ENCODE peak calls at places on chromosomes 5 and 9, in eight cellular contexts. C is GM12878, S is PC-3, H is HepG2, E is fibroblast of lung, R is astrocyte, I is keratinocyte, F is GM23248. A is an unnamed sample.

GRCh38 chr5:116652196-116652729 is 77.6 kb upstream of the SEMA6A start:
- DNase-seq in C (peak; percentile 85), S (no peak), H (peak; percentile 97), E (peak; percentile 83), R (peak; percentile 76), I (peak; percentile 21), F (peak; percentile 53), A (peak; percentile 94)

GRCh38 chr5:73214921-73215490 is 42.0 kb downstream of the TMEM174 start:
- DNase-seq in C (no peak), S (no peak), H (no peak), E (no peak), R (no peak), I (no peak), F (no peak), A (no peak)

GRCh38 chr5:53045263-53045662 is 56.1 kb downstream of the ITGA2 start:
- DNase-seq in C (no peak), S (no peak), H (no peak), E (peak; percentile 43), R (peak; percentile 25), I (no peak), F (peak; percentile 35), A (no peak)

GRCh38 chr5:172455511-172456061 is 1.3 kb upstream of the SH3PXD2B start:
- DNase-seq in C (no peak), S (no peak), H (no peak), E (peak; percentile 78), R (peak; percentile 67), I (no peak), F (peak; percentile 90), A (no peak)

GRCh38 chr9:116055536-116055935 is 98.1 kb upstream of the PAPPA start:
- DNase-seq in C (no peak), S (no peak), H (no peak), E (peak; percentile 10), R (no peak), I (no peak), F (peak; percentile 16), A (peak; percentile 10)

GRCh38 chr9:86175743-86176456 is 76.5 kb upstream of the GOLM1 start:
- DNase-seq in C (no peak), S (no peak), H (no peak), E (no peak), R (no peak), I (no peak), F (no peak), A (no peak)

GRCh38 chr5:177601126-177601525 is 1.2 kb downstream of the B4GALT7 start:
- DNase-seq in C (no peak), S (no peak), H (no peak), E (no peak), R (no peak), I (no peak), F (no peak), A (no peak)

GRCh38 chr5:148574167-148574566 is 80.2 kb downstream of the HTR4 start:
- DNase-seq in C (no peak), S (no peak), H (no peak), E (no peak), R (no peak), I (no peak), F (no peak), A (no peak)

GRCh38 chr9:512555-513272 is 298.0 kb downstream of the DOCK8 start:
- DNase-seq in C (no peak), S (no peak), H (no peak), E (no peak), R (no peak), I (no peak), F (no peak), A (no peak)

GRCh38 chr9:14314424-14314928 is 535 bp upstream of the NFIB start:
- DNase-seq in C (no peak), S (peak; percentile 82), H (peak; percentile 57), E (peak; percentile 97), R (peak; percentile 95), I (peak; percentile 75), F (peak; percentile 84), A (peak; percentile 94)
- TF ChIP-seq EZH2 in C (no peak), S (no peak), H (no peak), E (no peak), R (no peak), I (no peak), F (no peak), A (no peak)

GRCh38 chr9:14175778-14176177 is 138.2 kb downstream of the NFIB start:
- DNase-seq in C (no peak), S (no peak), H (no peak), E (no peak), R (no peak), I (no peak), F (no peak), A (no peak)

GRCh38 chr9:14180942-14181270 is 133.0 kb downstream of the NFIB start:
- DNase-seq in C (no peak), S (no peak), H (no peak), E (no peak), R (no peak), I (no peak), F (no peak), A (no peak)

GRCh38 chr9:14183001-14183400 is 130.9 kb downstream of the NFIB start:
- DNase-seq in C (no peak), S (peak; percentile 30), H (no peak), E (no peak), R (no peak), I (peak; percentile 35), F (no peak), A (peak; percentile 77)

GRCh38 chr9:14180077-14180941 is 133.6 kb downstream of the NFIB start:
- DNase-seq in C (no peak), S (no peak), H (no peak), E (no peak), R (no peak), I (no peak), F (no peak), A (peak; percentile 46)

GRCh38 chr9:14179449-14179848 is 134.5 kb downstream of the NFIB start:
- DNase-seq in C (no peak), S (peak; percentile 84), H (peak; percentile 56), E (no peak), R (no peak), I (peak; percentile 38), F (no peak), A (peak; percentile 88)
- H3K27ac ChIP-seq in C (no peak overlapping the region), S (peak overlapping the region; percentile 66), H (no peak overlapping the region), E (no peak overlapping the region), R (no peak overlapping the region), I (peak overlapping the region; percentile 36), F (no peak overlapping the region), A (peak overlapping the region; percentile 97)

DNA sequence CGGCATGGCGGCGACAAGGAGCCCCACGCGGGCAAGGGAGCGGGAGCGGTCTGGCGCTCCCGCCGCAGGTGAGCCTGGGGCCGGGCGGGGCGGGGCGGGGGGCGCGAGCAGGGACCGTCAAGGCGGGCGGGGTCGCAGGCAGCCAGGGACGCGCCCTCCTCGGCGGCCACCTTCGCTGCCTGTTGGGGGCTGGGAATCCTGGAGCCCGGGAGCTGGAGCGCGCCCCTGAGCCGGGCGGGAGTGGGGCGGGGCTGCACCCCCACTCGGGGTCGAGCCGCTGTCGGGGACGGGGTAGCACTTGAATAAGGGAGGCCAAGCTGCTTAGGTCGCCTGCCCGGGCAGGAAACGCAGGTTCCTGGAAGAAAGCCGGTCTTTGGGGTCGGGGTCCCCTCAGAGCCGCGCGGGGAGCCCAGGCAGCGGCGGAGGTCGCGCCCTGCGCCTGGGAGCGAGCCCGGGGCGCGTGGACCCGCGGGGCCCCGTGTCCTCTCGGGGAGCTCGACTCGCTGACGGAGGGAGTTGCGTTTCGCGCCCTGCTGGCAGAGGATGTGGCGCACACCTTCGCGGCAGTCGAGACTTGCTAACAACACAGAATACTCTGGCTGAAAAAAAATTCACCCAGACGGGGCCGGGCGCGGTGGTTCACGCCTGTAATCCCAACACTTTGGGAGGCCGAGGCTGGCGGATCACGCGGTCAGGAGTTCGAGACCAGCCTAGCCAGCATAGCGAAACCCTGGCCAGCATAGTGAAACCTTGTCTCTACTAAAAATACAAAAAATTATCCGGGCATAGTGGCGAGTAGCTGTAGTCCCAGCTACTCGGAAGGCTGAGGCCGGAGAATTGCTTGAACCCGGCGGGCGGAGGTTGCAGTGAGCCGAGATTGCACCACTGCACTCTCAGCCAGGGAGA is 552 bp downstream of the OTULINL start:
- DNase-seq in C (no peak), S (peak; percentile 75), H (no peak), E (peak; percentile 21), R (no peak), I (no peak), F (peak; percentile 58), A (peak; percentile 53)
- TF ChIP-seq EZH2 in C (no peak), S (no peak), H (no peak), E (no peak), R (peak; percentile 54), I (no peak), F (peak; percentile 60), A (no peak)

DNA sequence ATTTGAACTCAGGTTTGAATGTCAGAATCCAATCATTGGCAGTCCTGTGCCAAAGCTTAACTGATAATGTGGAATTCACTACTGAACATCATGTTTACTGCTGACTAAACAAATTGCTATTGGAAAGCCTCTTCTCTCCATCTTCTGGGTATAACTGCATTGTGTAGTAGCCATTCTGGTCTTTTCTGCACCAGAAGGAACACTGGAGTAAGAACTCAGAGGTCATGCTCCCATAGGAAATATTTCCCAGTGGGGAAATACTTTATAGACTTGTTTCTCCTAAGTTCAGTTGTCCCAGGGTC is 25.9 kb downstream of the SLC1A3 start:
- DNase-seq in C (no peak), S (no peak), H (no peak), E (no peak), R (no peak), I (no peak), F (no peak), A (no peak)
- H3K27ac ChIP-seq in C (no peak overlapping the region), S (no peak overlapping the region), H (no peak overlapping the region), E (no peak overlapping the region), R (no peak overlapping the region), I (no peak overlapping the region), F (no peak overlapping the region), A (no peak overlapping the region)

DNA sequence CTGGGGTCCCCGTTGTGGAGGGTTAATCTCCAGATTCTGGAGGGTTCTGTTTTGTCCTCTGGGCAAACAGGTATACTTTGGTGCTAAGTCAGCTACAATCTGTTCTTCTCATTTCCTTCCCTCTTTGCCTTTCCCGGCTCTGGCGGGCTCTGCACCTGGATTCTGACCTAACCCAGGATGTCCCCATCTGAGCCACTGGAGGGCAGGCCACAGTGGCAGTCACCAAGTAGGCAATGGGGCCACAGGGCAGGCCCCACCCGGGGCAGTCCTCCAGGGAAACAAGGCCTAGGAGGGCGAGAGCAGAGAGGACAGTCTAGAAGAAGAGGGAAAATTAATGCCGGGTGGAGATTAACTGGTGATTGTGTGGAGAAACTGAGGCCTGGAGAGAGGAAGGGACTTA is 40.4 kb upstream of the HRH2 start:
- DNase-seq in C (no peak), S (no peak), H (no peak), E (no peak), R (no peak), I (no peak), F (no peak), A (no peak)
- TF ChIP-seq EZH2 in C (no peak), S (no peak), H (no peak), E (no peak), R (no peak), I (no peak), F (no peak), A (no peak)

GRCh38 chr5:94693043-94693822 is 74.8 kb downstream of the SLF1 start:
- DNase-seq in C (no peak), S (peak; percentile 70), H (peak; percentile 33), E (peak; percentile 94), R (peak; percentile 93), I (peak; percentile 70), F (peak; percentile 90), A (peak; percentile 86)
- H3K27ac ChIP-seq in C (no peak overlapping the region), S (peak overlapping the region; percentile 34), H (no peak overlapping the region), E (no peak overlapping the region), R (no peak overlapping the region), I (peak overlapping the region; percentile 32), F (no peak overlapping the region), A (peak overlapping the region; percentile 29)

GRCh38 chr5:135623186-135623715 is 44.5 kb upstream of the CXCL14 start:
- DNase-seq in C (no peak), S (no peak), H (no peak), E (no peak), R (no peak), I (no peak), F (no peak), A (no peak)
- TF ChIP-seq EZH2 in C (no peak), S (no peak), H (no peak), E (no peak), R (no peak), I (no peak), F (no peak), A (no peak)